ENCODE peak calls at places on chromosomes 3 and 15, in four cellular contexts. One of them, this sample, is unnamed.

GRCh38 chr15:39466428-39466827 is 114.5 kb upstream of the THBS1 start:
- DNase-seq in stimulated activated CD4-positive, alpha-beta T cell treated with anti-CD3 and anti-CD28 coated beads, Interleukin-2, amount 100 ng/mL, for 24 hours: no peak
- DNase-seq in nephron progenitor cell: no peak
- DNase-seq in kidney epithelial cell: no peak
- DNase-seq in this sample: no peak

GRCh38 chr3:13506680-13507079 is 26.6 kb downstream of the HDAC11 start:
- DNase-seq in stimulated activated CD4-positive, alpha-beta T cell treated with anti-CD3 and anti-CD28 coated beads, Interleukin-2, amount 100 ng/mL, for 24 hours: no peak
- DNase-seq in nephron progenitor cell: no peak
- DNase-seq in kidney epithelial cell: no peak
- DNase-seq in this sample: no peak

GRCh38 chr15:49712846-49713450 is 92.1 kb downstream of the DTWD1 start:
- DNase-seq in kidney epithelial cell: no peak
- DNase-seq in stimulated activated CD4-positive, alpha-beta T cell treated with anti-CD3 and anti-CD28 coated beads, Interleukin-2, amount 100 ng/mL, for 24 hours: no peak
- DNase-seq in nephron progenitor cell: no peak
- DNase-seq in this sample: no peak

GRCh38 chr3:117003501-117003900 is 293.9 kb downstream of the TUSC7 start:
- DNase-seq in nephron progenitor cell: no peak
- DNase-seq in kidney epithelial cell: no peak
- DNase-seq in stimulated activated CD4-positive, alpha-beta T cell treated with anti-CD3 and anti-CD28 coated beads, Interleukin-2, amount 100 ng/mL, for 24 hours: no peak
- DNase-seq in this sample: no peak

GRCh38 chr3:146177072-146177936 is 16.3 kb upstream of the PLOD2 start:
- DNase-seq in stimulated activated CD4-positive, alpha-beta T cell treated with anti-CD3 and anti-CD28 coated beads, Interleukin-2, amount 100 ng/mL, for 24 hours: no peak
- DNase-seq in nephron progenitor cell: no peak
- DNase-seq in kidney epithelial cell: no peak
- DNase-seq in this sample: no peak

GRCh38 chr3:99712291-99712954 is 74.0 kb downstream of the COL8A1 start:
- DNase-seq in kidney epithelial cell: no peak
- DNase-seq in nephron progenitor cell: no peak
- DNase-seq in stimulated activated CD4-positive, alpha-beta T cell treated with anti-CD3 and anti-CD28 coated beads, Interleukin-2, amount 100 ng/mL, for 24 hours: no peak
- DNase-seq in this sample: no peak

GRCh38 chr3:156463123-156463522 is 91.8 kb downstream of the SSR3 start:
- DNase-seq in stimulated activated CD4-positive, alpha-beta T cell treated with anti-CD3 and anti-CD28 coated beads, Interleukin-2, amount 100 ng/mL, for 24 hours: no peak
- DNase-seq in kidney epithelial cell: no peak
- DNase-seq in nephron progenitor cell: no peak
- DNase-seq in this sample: no peak

GRCh38 chr3:197468866-197469382 is 86.8 kb downstream of the BDH1 start:
- DNase-seq in nephron progenitor cell: no peak
- DNase-seq in stimulated activated CD4-positive, alpha-beta T cell treated with anti-CD3 and anti-CD28 coated beads, Interleukin-2, amount 100 ng/mL, for 24 hours: no peak
- DNase-seq in kidney epithelial cell: no peak
- DNase-seq in this sample: no peak

GRCh38 chr15:48478581-48478980 is 147.4 kb downstream of the DUT start:
- DNase-seq in stimulated activated CD4-positive, alpha-beta T cell treated with anti-CD3 and anti-CD28 coated beads, Interleukin-2, amount 100 ng/mL, for 24 hours: no peak
- DNase-seq in kidney epithelial cell: no peak
- DNase-seq in nephron progenitor cell: no peak
- DNase-seq in this sample: no peak

GRCh38 chr15:90912770-90913075 is 9.6 kb downstream of the MAN2A2 start:
- DNase-seq in stimulated activated CD4-positive, alpha-beta T cell treated with anti-CD3 and anti-CD28 coated beads, Interleukin-2, amount 100 ng/mL, for 24 hours: no peak
- DNase-seq in nephron progenitor cell: no peak
- DNase-seq in kidney epithelial cell: no peak
- DNase-seq in this sample: no peak

GRCh38 chr3:145134738-145135137 is 1026.2 kb downstream of the PLOD2 start:
- DNase-seq in stimulated activated CD4-positive, alpha-beta T cell treated with anti-CD3 and anti-CD28 coated beads, Interleukin-2, amount 100 ng/mL, for 24 hours: no peak
- DNase-seq in nephron progenitor cell: no peak
- DNase-seq in kidney epithelial cell: no peak
- DNase-seq in this sample: no peak

GRCh38 chr3:149343951-149344350 is 10.5 kb upstream of the TM4SF18 start:
- DNase-seq in kidney epithelial cell: no peak
- DNase-seq in nephron progenitor cell: no peak
- DNase-seq in stimulated activated CD4-positive, alpha-beta T cell treated with anti-CD3 and anti-CD28 coated beads, Interleukin-2, amount 100 ng/mL, for 24 hours: no peak
- DNase-seq in this sample: no peak

GRCh38 chr3:149582395-149582794 is 75.4 kb downstream of the WWTR1 start:
- DNase-seq in nephron progenitor cell: no peak
- DNase-seq in kidney epithelial cell: no peak
- DNase-seq in stimulated activated CD4-positive, alpha-beta T cell treated with anti-CD3 and anti-CD28 coated beads, Interleukin-2, amount 100 ng/mL, for 24 hours: no peak
- DNase-seq in this sample: no peak

GRCh38 chr3:49295489-49296058 is 18.5 kb upstream of the C3orf62 start:
- DNase-seq in stimulated activated CD4-positive, alpha-beta T cell treated with anti-CD3 and anti-CD28 coated beads, Interleukin-2, amount 100 ng/mL, for 24 hours: peak; percentile 25
- DNase-seq in nephron progenitor cell: peak; percentile 11
- DNase-seq in kidney epithelial cell: no peak
- DNase-seq in this sample: peak; percentile 12

GRCh38 chr15:77402740-77403379 is 17.0 kb downstream of the PEAK1 start:
- DNase-seq in stimulated activated CD4-positive, alpha-beta T cell treated with anti-CD3 and anti-CD28 coated beads, Interleukin-2, amount 100 ng/mL, for 24 hours: no peak
- DNase-seq in nephron progenitor cell: no peak
- DNase-seq in kidney epithelial cell: no peak
- DNase-seq in this sample: no peak

GRCh38 chr15:32649336-32649735 is 7.8 kb downstream of the SCG5 start:
- DNase-seq in nephron progenitor cell: no peak
- DNase-seq in stimulated activated CD4-positive, alpha-beta T cell treated with anti-CD3 and anti-CD28 coated beads, Interleukin-2, amount 100 ng/mL, for 24 hours: no peak
- DNase-seq in kidney epithelial cell: no peak
- DNase-seq in this sample: no peak

GRCh38 chr3:168040624-168041208 is 55.0 kb downstream of the GOLIM4 start:
- DNase-seq in kidney epithelial cell: peak; percentile 29
- DNase-seq in stimulated activated CD4-positive, alpha-beta T cell treated with anti-CD3 and anti-CD28 coated beads, Interleukin-2, amount 100 ng/mL, for 24 hours: no peak
- DNase-seq in nephron progenitor cell: no peak
- DNase-seq in this sample: peak; percentile 27

GRCh38 chr3:16234281-16234680 is 30.5 kb downstream of the DPH3 start:
- DNase-seq in nephron progenitor cell: no peak
- DNase-seq in kidney epithelial cell: no peak
- DNase-seq in stimulated activated CD4-positive, alpha-beta T cell treated with anti-CD3 and anti-CD28 coated beads, Interleukin-2, amount 100 ng/mL, for 24 hours: no peak
- DNase-seq in this sample: no peak

GRCh38 chr3:45896069-45896468 is 9.7 kb downstream of the CCR9 start:
- DNase-seq in kidney epithelial cell: no peak
- DNase-seq in stimulated activated CD4-positive, alpha-beta T cell treated with anti-CD3 and anti-CD28 coated beads, Interleukin-2, amount 100 ng/mL, for 24 hours: no peak
- DNase-seq in nephron progenitor cell: no peak
- DNase-seq in this sample: no peak

GRCh38 chr3:185200639-185201038 is 47.8 kb upstream of the C3orf70 start:
- DNase-seq in kidney epithelial cell: no peak
- DNase-seq in stimulated activated CD4-positive, alpha-beta T cell treated with anti-CD3 and anti-CD28 coated beads, Interleukin-2, amount 100 ng/mL, for 24 hours: no peak
- DNase-seq in nephron progenitor cell: no peak
- DNase-seq in this sample: no peak

GRCh38 chr3:123914829-123915228 is 30.7 kb upstream of the MYLK start:
- DNase-seq in kidney epithelial cell: no peak
- DNase-seq in stimulated activated CD4-positive, alpha-beta T cell treated with anti-CD3 and anti-CD28 coated beads, Interleukin-2, amount 100 ng/mL, for 24 hours: no peak
- DNase-seq in nephron progenitor cell: no peak
- DNase-seq in this sample: no peak

GRCh38 chr15:74844319-74845207 is 1.6 kb upstream of the ULK3 start:
- DNase-seq in kidney epithelial cell: no peak
- DNase-seq in stimulated activated CD4-positive, alpha-beta T cell treated with anti-CD3 and anti-CD28 coated beads, Interleukin-2, amount 100 ng/mL, for 24 hours: no peak
- DNase-seq in nephron progenitor cell: no peak
- DNase-seq in this sample: no peak

GRCh38 chr3:168545591-168545990 is 449.9 kb upstream of the GOLIM4 start:
- DNase-seq in stimulated activated CD4-positive, alpha-beta T cell treated with anti-CD3 and anti-CD28 coated beads, Interleukin-2, amount 100 ng/mL, for 24 hours: no peak
- DNase-seq in kidney epithelial cell: no peak
- DNase-seq in nephron progenitor cell: no peak
- DNase-seq in this sample: no peak

GRCh38 chr15:79028411-79028964 is 62.1 kb downstream of the RASGRF1 start:
- DNase-seq in nephron progenitor cell: peak; percentile 67
- DNase-seq in kidney epithelial cell: no peak
- DNase-seq in stimulated activated CD4-positive, alpha-beta T cell treated with anti-CD3 and anti-CD28 coated beads, Interleukin-2, amount 100 ng/mL, for 24 hours: peak; percentile 25
- DNase-seq in this sample: peak; percentile 59

GRCh38 chr3:48564022-48564421 is 441 bp upstream of the UCN2 start:
- DNase-seq in nephron progenitor cell: no peak
- DNase-seq in kidney epithelial cell: no peak
- DNase-seq in stimulated activated CD4-positive, alpha-beta T cell treated with anti-CD3 and anti-CD28 coated beads, Interleukin-2, amount 100 ng/mL, for 24 hours: no peak
- DNase-seq in this sample: no peak

GRCh38 chr15:34336947-34337556 is 529 bp downstream of the SLC12A6 start:
- DNase-seq in kidney epithelial cell: no peak
- DNase-seq in nephron progenitor cell: peak; percentile 43
- DNase-seq in stimulated activated CD4-positive, alpha-beta T cell treated with anti-CD3 and anti-CD28 coated beads, Interleukin-2, amount 100 ng/mL, for 24 hours: peak; percentile 37
- DNase-seq in this sample: no peak

GRCh38 chr3:4571690-4572334 is 78.7 kb downstream of the ITPR1 start:
- DNase-seq in stimulated activated CD4-positive, alpha-beta T cell treated with anti-CD3 and anti-CD28 coated beads, Interleukin-2, amount 100 ng/mL, for 24 hours: no peak
- DNase-seq in nephron progenitor cell: no peak
- DNase-seq in kidney epithelial cell: no peak
- DNase-seq in this sample: no peak

GRCh38 chr3:173371848-173372487 is 25.6 kb upstream of the NLGN1 start:
- DNase-seq in stimulated activated CD4-positive, alpha-beta T cell treated with anti-CD3 and anti-CD28 coated beads, Interleukin-2, amount 100 ng/mL, for 24 hours: no peak
- DNase-seq in nephron progenitor cell: peak; percentile 27
- DNase-seq in kidney epithelial cell: no peak
- DNase-seq in this sample: peak; percentile 18

GRCh38 chr3:107884719-107885460 is 205.9 kb downstream of the CD47 start:
- DNase-seq in nephron progenitor cell: no peak
- DNase-seq in stimulated activated CD4-positive, alpha-beta T cell treated with anti-CD3 and anti-CD28 coated beads, Interleukin-2, amount 100 ng/mL, for 24 hours: no peak
- DNase-seq in kidney epithelial cell: peak; percentile 18
- DNase-seq in this sample: peak; percentile 19

GRCh38 chr15:79897380-79897678 is 515 bp upstream of the MTHFS start:
- DNase-seq in stimulated activated CD4-positive, alpha-beta T cell treated with anti-CD3 and anti-CD28 coated beads, Interleukin-2, amount 100 ng/mL, for 24 hours: no peak
- DNase-seq in nephron progenitor cell: no peak
- DNase-seq in kidney epithelial cell: no peak
- DNase-seq in this sample: no peak